ENCODE peak calls at places on chromosomes 3 and 15, in five cellular contexts. R is foreskin keratinocyte, L is transverse colon, M is GM20000, T is stomach. Z is an unnamed sample.

GRCh38 chr3:111338059-111338698 is 203.8 kb upstream of the CD96 start:
- DNase-seq in R (peak; percentile 81), M (peak; percentile 12), L (peak; percentile 66), T (peak; percentile 73), Z (peak; percentile 34)

GRCh38 chr15:99480223-99480810 is 85.5 kb upstream of the MEF2A start:
- DNase-seq in L (no peak), R (peak; percentile 28), M (no peak), T (no peak), Z (no peak)

GRCh38 chr15:92425578-92426225 is 32.0 kb downstream of the ST8SIA2 start:
- DNase-seq in L (no peak), T (no peak), R (no peak), M (no peak), Z (no peak)

GRCh38 chr15:74489518-74490338 is 28.8 kb upstream of the UBL7 start:
- DNase-seq in M (peak; percentile 84), R (peak; percentile 12), L (peak; percentile 44), T (peak; percentile 46), Z (peak; percentile 12)

GRCh38 chr15:66682865-66683264 is 19.2 kb upstream of the SMAD6 start:
- DNase-seq in M (no peak), T (no peak), R (peak; percentile 61), L (no peak), Z (no peak)

GRCh38 chr3:190696777-190697501 is 165.6 kb downstream of the GMNC start:
- DNase-seq in R (no peak), T (no peak), M (peak; percentile 4), L (no peak), Z (no peak)

GRCh38 chr15:96893159-96893906 is 562.8 kb downstream of the NR2F2 start:
- DNase-seq in M (peak; percentile 4), L (no peak), R (peak; percentile 38), T (peak; percentile 33), Z (no peak)

GRCh38 chr3:12316721-12317351 is 28.0 kb downstream of the PPARG start:
- DNase-seq in R (no peak), T (no peak), L (no peak), M (no peak), Z (no peak)

GRCh38 chr15:55434989-55435825 is 26.9 kb downstream of the PIERCE2 start:
- DNase-seq in T (no peak), M (peak; percentile 54), R (peak; percentile 41), L (no peak), Z (no peak)

DNA sequence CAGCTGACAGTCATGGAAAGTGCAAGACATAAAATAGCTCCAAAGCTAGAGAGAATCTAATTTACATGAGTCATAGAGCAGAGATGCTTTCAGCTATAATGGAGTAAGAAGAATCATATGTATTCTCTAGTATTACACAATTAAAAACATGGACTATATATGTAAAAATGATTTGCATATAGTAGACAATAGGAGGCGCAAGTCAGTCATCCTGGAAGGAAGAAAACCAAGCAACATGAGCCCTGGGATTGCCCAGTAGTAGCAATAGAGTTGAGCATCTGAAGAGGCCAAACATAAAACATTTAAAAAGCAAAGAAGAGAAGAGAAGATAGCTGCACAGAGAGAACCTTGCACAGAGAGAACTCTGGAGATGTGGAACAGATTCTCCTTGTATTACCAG is 455.0 kb downstream of the EPHA3 start:
- DNase-seq in M (no peak), L (no peak), R (no peak), T (no peak), Z (no peak)
- TF ChIP-seq CTCF in M (no peak), L (no peak), R (no peak), T (no peak), Z (no peak)

GRCh38 chr15:42057744-42058646 is 36.4 kb downstream of the PLA2G4D start:
- DNase-seq in M (no peak), R (no peak), T (no peak), L (no peak), Z (no peak)

GRCh38 chr15:42059661-42060476 is 34.5 kb downstream of the PLA2G4D start:
- DNase-seq in T (peak; percentile 77), L (peak; percentile 70), R (no peak), M (peak; percentile 71), Z (peak; percentile 59)

GRCh38 chr15:42058791-42059190 is 35.6 kb downstream of the PLA2G4D start:
- DNase-seq in L (no peak), R (no peak), T (no peak), M (no peak), Z (no peak)

GRCh38 chr15:42053914-42054313 is 33.1 kb upstream of the PLA2G4E start:
- DNase-seq in L (no peak), T (peak; percentile 57), M (no peak), R (no peak), Z (no peak)

DNA sequence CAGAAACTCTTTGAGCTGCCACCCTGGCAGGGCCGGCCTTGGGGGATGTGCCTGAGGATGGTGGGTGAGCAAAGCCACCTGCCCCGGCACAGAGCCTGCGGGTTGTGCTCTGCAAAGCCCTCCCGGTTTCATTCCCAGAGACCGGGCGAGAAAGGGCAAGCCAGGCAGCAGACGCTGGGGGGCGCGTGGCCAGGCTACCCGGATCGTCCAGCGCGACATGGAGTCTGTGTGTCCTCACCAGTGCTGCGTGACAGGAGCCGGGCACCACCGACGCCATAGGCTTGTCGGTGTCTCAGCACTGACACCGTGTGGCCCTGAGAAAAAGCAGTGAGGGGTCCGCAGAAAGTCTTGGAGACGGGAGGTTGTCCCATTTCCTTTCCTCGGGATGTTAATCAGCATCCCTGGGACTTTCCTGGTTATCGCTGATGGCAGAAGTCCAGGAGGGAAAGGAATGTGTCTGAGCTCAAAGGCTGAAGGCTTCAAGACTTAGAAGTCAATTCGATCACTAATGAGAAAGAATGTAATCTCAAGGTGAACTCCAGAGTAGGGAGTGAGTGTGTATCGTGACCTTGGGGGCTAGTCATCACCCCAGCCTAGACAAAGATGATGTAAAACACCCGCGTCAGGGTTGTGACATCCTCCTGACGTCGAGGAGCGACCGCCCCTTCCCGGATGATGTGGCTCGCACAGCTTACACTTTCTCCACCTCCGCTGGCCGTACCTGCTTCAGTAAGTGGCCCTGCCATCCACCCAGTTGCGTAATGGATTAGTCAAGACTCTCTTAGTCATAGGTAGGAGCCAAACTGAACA is 36.3 kb upstream of the PLA2G4E start:
- DNase-seq in R (peak; percentile 99), L (peak; percentile 86), M (peak; percentile 73), T (peak; percentile 84), Z (peak; percentile 60)
- TF ChIP-seq CTCF in R (peak; percentile 89), L (peak; percentile 49), M (peak; percentile 63), T (peak; percentile 11), Z (peak; percentile 36)

GRCh38 chr3:176633511-176633910 is 563.8 kb downstream of the TBL1XR1 start:
- DNase-seq in R (no peak), T (no peak), L (no peak), M (no peak), Z (no peak)
- TF ChIP-seq CTCF in R (no peak), T (no peak), L (no peak), M (no peak), Z (no peak)

GRCh38 chr3:10291139-10291500 is 1.6 kb downstream of the GHRL start:
- DNase-seq in M (no peak), T (no peak), R (no peak), L (no peak), Z (no peak)

GRCh38 chr3:10288575-10288960 is 4.2 kb downstream of the GHRL start:
- DNase-seq in M (no peak), T (no peak), L (no peak), R (no peak), Z (no peak)

GRCh38 chr3:10289077-10289476 is 3.7 kb downstream of the GHRL start:
- DNase-seq in L (no peak), T (no peak), M (no peak), R (no peak), Z (no peak)

GRCh38 chr3:10290476-10291138 is 2.1 kb downstream of the GHRL start:
- DNase-seq in R (no peak), M (no peak), T (no peak), L (no peak), Z (no peak)

DNA sequence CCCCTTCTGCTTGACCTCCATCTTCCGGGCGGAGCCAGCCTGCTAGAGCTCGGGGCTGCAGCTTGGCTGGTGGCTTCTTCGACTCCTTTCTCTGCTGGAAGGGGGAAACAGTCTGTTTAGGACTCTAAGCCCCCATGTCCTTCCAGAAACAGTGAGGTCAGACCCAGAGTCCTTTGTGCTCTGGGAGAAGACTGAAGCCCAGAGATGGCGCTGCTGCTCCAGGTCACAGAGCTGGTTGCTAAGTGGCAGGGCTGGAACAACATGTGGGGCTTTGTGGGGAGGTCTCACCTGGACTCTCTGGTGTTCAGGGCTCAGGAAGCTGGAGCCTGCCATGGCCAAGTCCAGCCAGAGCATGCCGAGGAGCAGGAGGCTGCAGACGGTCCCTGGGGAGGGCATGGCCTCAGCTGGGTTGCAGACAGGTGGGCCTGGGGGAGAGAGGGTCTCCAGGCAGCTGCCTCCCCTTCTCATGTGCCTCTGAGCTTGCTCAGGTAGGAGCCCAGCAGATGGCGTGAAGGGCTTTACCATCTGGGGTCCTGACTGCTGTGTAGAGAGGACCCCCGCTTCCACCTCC is 2.9 kb downstream of the GHRL start:
- DNase-seq in T (no peak), M (no peak), L (no peak), R (no peak), Z (no peak)
- TF ChIP-seq CTCF in T (no peak), M (no peak), L (no peak), R (no peak), Z (no peak)

GRCh38 chr3:138049157-138049919 is 39.4 kb downstream of the CLDN18 start:
- DNase-seq in M (no peak), L (no peak), R (peak; percentile 29), T (no peak), Z (no peak)
- TF ChIP-seq CTCF in M (no peak), L (no peak), R (peak; percentile 17), T (no peak), Z (no peak)

Z was measured in ovary.